ENCODE peak calls at places on chromosomes 12 and 14, in five cellular contexts. J is stomach, D is heart left ventricle, I is transverse colon, C is GM12892. H is an unnamed sample.

GRCh38 chr12:115203661-115204060 is 519.7 kb upstream of the TBX3 start:
- DNase-seq in I (no peak), C (no peak), J (no peak), D (no peak), H (no peak)

GRCh38 chr12:124273630-124274029 is 21.3 kb upstream of the RFLNA start:
- DNase-seq in J (no peak), I (no peak), D (no peak), C (no peak), H (no peak)

GRCh38 chr12:46629331-46630229 is 196.2 kb downstream of the SLC38A4 start:
- DNase-seq in C (no peak), J (no peak), I (no peak), D (no peak), H (no peak)

GRCh38 chr12:49881400-49882247 is 22.1 kb downstream of the FAIM2 start:
- DNase-seq in D (no peak), C (no peak), I (no peak), J (no peak), H (no peak)

GRCh38 chr14:77007975-77008421 is 20.5 kb downstream of the IRF2BPL start:
- DNase-seq in I (peak; percentile 83), D (peak; percentile 62), J (peak; percentile 96), C (no peak), H (peak; percentile 94)

GRCh38 chr12:53775478-53776145 is 23.8 kb upstream of the CISTR start:
- DNase-seq in D (peak; percentile 44), C (no peak), I (no peak), J (peak; percentile 35), H (peak; percentile 24)

GRCh38 chr12:81209001-81209400 is 131.1 kb downstream of the ACSS3 start:
- DNase-seq in C (no peak), D (no peak), I (no peak), J (no peak), H (no peak)

GRCh38 chr12:25744334-25744733 is 191.3 kb upstream of the LMNTD1 start:
- DNase-seq in C (no peak), J (no peak), I (no peak), D (no peak), H (no peak)

GRCh38 chr14:50340945-50341344 is 28.8 kb downstream of the DMAC2L start:
- DNase-seq in D (no peak), C (no peak), I (no peak), J (no peak), H (no peak)

GRCh38 chr14:90675399-90675798 is 140.8 kb downstream of the TTC7B start:
- DNase-seq in D (peak; percentile 35), C (no peak), I (no peak), J (no peak), H (no peak)

GRCh38 chr14:102774391-102775153 is 2.7 kb upstream of the TRAF3 start:
- DNase-seq in C (peak; percentile 61), I (peak; percentile 64), D (peak; percentile 35), J (peak; percentile 57), H (peak; percentile 57)

GRCh38 chr12:49674318-49674985 is 32.8 kb downstream of the FMNL3 start:
- DNase-seq in J (no peak), C (no peak), D (peak; percentile 58), I (no peak), H (no peak)

GRCh38 chr12:32754101-32754500 is 1.6 kb downstream of the YARS2 start:
- DNase-seq in I (no peak), D (no peak), C (no peak), J (no peak), H (no peak)

GRCh38 chr14:65333926-65334687 is 78.4 kb upstream of the FUT8 start:
- DNase-seq in J (no peak), D (no peak), I (peak; percentile 72), C (no peak), H (no peak)

GRCh38 chr12:4943938-4944284 is 34.2 kb downstream of the KCNA1 start:
- DNase-seq in J (no peak), I (no peak), C (no peak), D (no peak), H (no peak)

GRCh38 chr14:54782803-54783659 is 119.6 kb downstream of the GCH1 start:
- DNase-seq in J (no peak), I (peak; percentile 18), D (no peak), C (peak; percentile 63), H (no peak)

GRCh38 chr14:25042362-25043299 is 7.3 kb downstream of the STXBP6 start:
- DNase-seq in D (peak; percentile 35), I (peak; percentile 52), J (no peak), C (no peak), H (peak; percentile 31)

GRCh38 chr14:47917344-47917954 is 242.0 kb upstream of the MDGA2 start:
- DNase-seq in J (no peak), I (no peak), D (no peak), C (no peak), H (no peak)

GRCh38 chr12:105547786-105548185 is 217.3 kb downstream of the C12orf75 start:
- DNase-seq in D (no peak), J (no peak), C (no peak), I (no peak), H (no peak)

GRCh38 chr12:15726029-15726756 is 63.0 kb downstream of the EPS8 start:
- DNase-seq in D (no peak), C (no peak), I (no peak), J (no peak), H (no peak)

GRCh38 chr14:96962337-96962736 is 165.2 kb downstream of the VRK1 start:
- DNase-seq in I (peak; percentile 12), D (no peak), C (no peak), J (no peak), H (no peak)

GRCh38 chr14:95862243-95862642 is 14.4 kb upstream of the TUNAR start:
- DNase-seq in C (no peak), I (no peak), J (no peak), D (no peak), H (no peak)

GRCh38 chr12:132270969-132271754 is 58.2 kb downstream of the GALNT9 start:
- DNase-seq in D (no peak), I (no peak), C (no peak), J (no peak), H (no peak)

GRCh38 chr12:59453461-59453860 is 142.4 kb upstream of the SLC16A7 start:
- DNase-seq in I (no peak), C (no peak), D (no peak), J (no peak), H (no peak)

GRCh38 chr14:98700748-98701147 is 571.2 kb downstream of the BCL11B start:
- DNase-seq in D (no peak), I (no peak), C (no peak), J (no peak), H (no peak)

GRCh38 chr12:57720606-57721595 is 17.6 kb downstream of the AGAP2 start:
- DNase-seq in J (no peak), D (peak; percentile 3), I (no peak), C (no peak), H (no peak)

GRCh38 chr14:82180057-82180620 is 646.5 kb upstream of the SEL1L start:
- DNase-seq in D (no peak), I (no peak), C (no peak), J (no peak), H (peak; percentile 57)

GRCh38 chr14:100523131-100523530 is 64.1 kb downstream of the BEGAIN start:
- DNase-seq in I (no peak), J (no peak), C (no peak), D (no peak), H (no peak)

GRCh38 chr12:122067966-122068365 is 10.6 kb upstream of the MLXIP start:
- DNase-seq in C (peak; percentile 77), J (peak; percentile 58), I (peak; percentile 75), D (no peak), H (peak; percentile 38)

GRCh38 chr12:104844123-104844522 is 114.0 kb downstream of the SLC41A2 start:
- DNase-seq in J (no peak), D (no peak), I (no peak), C (no peak), H (no peak)

GRCh38 chr14:46717211-46717610 is 65.6 kb upstream of the RPL10L start:
- DNase-seq in I (no peak), D (no peak), C (no peak), J (no peak), H (no peak)
- TF ChIP-seq POLR2A in I (no peak), D (no peak), C (no peak), J (no peak), H (no peak)

DNA sequence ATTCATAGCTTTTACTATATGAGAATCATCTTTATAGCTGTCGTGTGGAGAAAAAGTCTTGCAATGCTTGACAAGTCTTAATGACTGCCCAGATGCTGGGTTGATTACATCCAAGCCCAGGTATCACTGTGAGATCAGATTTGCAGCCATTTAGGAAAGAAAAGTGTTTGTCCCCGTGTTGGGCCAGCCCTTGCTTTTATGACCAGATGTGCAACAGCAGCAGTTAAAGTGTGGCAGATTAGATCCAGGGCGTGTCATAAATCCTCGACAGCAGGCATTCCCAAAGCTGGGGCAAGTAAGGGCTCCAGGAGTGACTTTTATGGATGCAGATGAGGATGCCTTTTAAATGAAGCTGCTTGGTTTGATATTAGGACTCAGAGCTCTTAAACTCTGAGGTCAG is 1.6 kb downstream of the SMOC1 start:
- DNase-seq in I (no peak), D (no peak), C (no peak), J (no peak), H (no peak)
- TF ChIP-seq POLR2A in I (no peak), D (no peak), C (no peak), J (no peak), H (no peak)

GRCh38 chr12:113358381-113359132 is at the start of gene PLBD2:
- DNase-seq in J (peak; percentile 96), I (peak; percentile 96), D (peak; percentile 95), C (peak; percentile 99), H (peak; percentile 93)
- TF ChIP-seq POLR2A in J (no peak), I (no peak), D (no peak), C (peak; percentile 51), H (peak; percentile 45)

GRCh38 chr14:22602011-22602410 is 3.9 kb downstream of the ABHD4 start:
- DNase-seq in C (no peak), J (no peak), I (no peak), D (no peak), H (no peak)
- TF ChIP-seq POLR2A in C (no peak), J (no peak), I (no peak), D (no peak), H (no peak)

GRCh38 chr12:112096667-112097066 is 11.9 kb downstream of the NAA25 start:
- DNase-seq in C (no peak), J (no peak), I (no peak), D (no peak), H (no peak)
- TF ChIP-seq POLR2A in C (peak; percentile 16), J (no peak), I (no peak), D (no peak), H (no peak)

GRCh38 chr14:73762375-73762822 is 48.2 kb upstream of the PNMA1 start:
- DNase-seq in D (no peak), J (no peak), C (no peak), I (peak; percentile 70), H (no peak)
- TF ChIP-seq POLR2A in D (no peak), J (no peak), C (peak; percentile 41), I (no peak), H (no peak)

DNA sequence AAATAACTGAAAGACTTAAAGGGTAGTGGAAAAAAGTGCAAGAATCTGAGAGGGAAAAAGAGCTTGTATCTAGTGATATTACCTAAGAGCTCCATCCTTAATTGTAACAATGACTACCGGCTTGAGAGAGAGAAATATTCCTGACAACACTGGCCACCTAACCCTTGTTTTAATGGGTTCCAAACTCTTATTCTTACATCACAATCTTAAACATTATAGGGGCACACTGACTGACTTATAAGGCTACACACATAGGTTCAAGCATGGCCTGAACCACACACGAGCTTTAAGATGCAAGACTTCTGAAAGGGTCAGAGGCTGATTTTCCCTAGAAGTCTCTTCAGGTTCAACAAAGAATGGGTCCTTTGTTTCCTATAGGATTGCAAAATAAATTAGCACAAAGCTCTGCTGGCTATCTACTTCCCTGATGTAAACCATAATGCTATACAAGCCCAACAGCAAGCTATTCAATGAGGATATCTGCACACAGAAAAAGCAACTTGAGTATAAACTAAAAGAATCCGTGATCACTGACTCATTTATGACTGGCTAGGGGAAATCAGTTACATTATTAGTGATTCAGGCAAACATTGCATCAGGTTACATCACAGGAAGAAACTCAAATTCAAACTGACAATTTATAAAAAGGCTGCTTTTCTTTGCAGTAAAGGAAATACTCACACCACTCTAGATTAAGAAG is 8.6 kb downstream of the BTG1 start:
- DNase-seq in C (no peak), J (no peak), D (no peak), I (no peak), H (no peak)
- TF ChIP-seq POLR2A in C (no peak), J (no peak), D (no peak), I (no peak), H (no peak)